ENCODE peak calls at places on chromosomes 4 and X, in eight cellular contexts. F, D, A, O, G, K, Q and V are unnamed samples.
A peak's percentile ranks its signal among the peaks of the same experiment; 100 is the strongest.

GRCh38 chr4:77697860-77698599 is 92.4 kb downstream of the CXCL13 start:
- DNase-seq in F (peak; percentile 43), D (no peak), A (peak; percentile 27), O (peak; percentile 51), G (peak; percentile 75), K (peak; percentile 24), Q (peak; percentile 6), V (no peak)

GRCh38 chr4:74331252-74331651 is 23.0 kb downstream of the EPGN start:
- DNase-seq in F (no peak), D (no peak), A (no peak), O (no peak), G (no peak), K (no peak), Q (no peak), V (no peak)

GRCh38 chr4:141782205-141782604 is 145.8 kb downstream of the IL15 start:
- DNase-seq in F (no peak), D (no peak), A (no peak), O (no peak), G (no peak), K (no peak), Q (no peak), V (no peak)

GRCh38 chr4:70437212-70437611 is 34.8 kb upstream of the MUC7 start:
- DNase-seq in F (no peak), D (no peak), A (no peak), O (no peak), G (peak; percentile 75), K (no peak), Q (no peak), V (no peak)

GRCh38 chr4:83065268-83065667 is 30.3 kb downstream of the COPS4 start:
- DNase-seq in F (no peak), D (no peak), A (no peak), O (no peak), G (no peak), K (no peak), Q (no peak), V (no peak)

GRCh38 chr4:104491826-104492771 is 2.6 kb downstream of the CXXC4 start:
- DNase-seq in F (no peak), D (no peak), A (no peak), O (no peak), G (peak; percentile 85), K (no peak), Q (no peak), V (peak; percentile 65)

GRCh38 chr4:71932941-71933340 is 98.9 kb upstream of the NPFFR2 start:
- DNase-seq in F (no peak), D (no peak), A (no peak), O (peak; percentile 60), G (no peak), K (no peak), Q (no peak), V (no peak)

GRCh38 chrX:100812216-100813158 is 7.7 kb upstream of the CSTF2 start:
- DNase-seq in F (peak; percentile 10), D (no peak), A (no peak), O (no peak), G (peak; percentile 85), K (peak; percentile 0), Q (no peak), V (no peak)

GRCh38 chr4:3682236-3683076 is 83.7 kb upstream of the ADRA2C start:
- DNase-seq in F (no peak), D (no peak), A (no peak), O (no peak), G (peak; percentile 33), K (no peak), Q (no peak), V (no peak)

GRCh38 chrX:53433651-53434639 is at the start of gene HSD17B10:
- DNase-seq in F (peak; percentile 88), D (peak; percentile 77), A (no peak), O (peak; percentile 74), G (peak; percentile 94), K (peak; percentile 84), Q (peak; percentile 88), V (peak; percentile 79)

GRCh38 chrX:68994135-68994882 is 165.5 kb downstream of the EFNB1 start:
- DNase-seq in F (no peak), D (no peak), A (no peak), O (no peak), G (peak; percentile 26), K (no peak), Q (no peak), V (no peak)

GRCh38 chrX:37846141-37846540 is 1.2 kb downstream of the DYNLT3 start:
- DNase-seq in F (no peak), D (no peak), A (no peak), O (no peak), G (no peak), K (no peak), Q (peak; percentile 6), V (no peak)

GRCh38 chr4:5524900-5525299 is 183.5 kb downstream of the EVC2 start:
- DNase-seq in F (peak; percentile 86), D (no peak), A (peak; percentile 53), O (no peak), G (no peak), K (no peak), Q (no peak), V (no peak)

GRCh38 chr4:138945840-138946239 is 69.7 kb upstream of the NOCT start:
- DNase-seq in F (no peak), D (no peak), A (no peak), O (no peak), G (no peak), K (no peak), Q (no peak), V (no peak)

GRCh38 chrX:18676050-18676449 is 4.1 kb upstream of the RS1 start:
- DNase-seq in F (no peak), D (no peak), A (no peak), O (no peak), G (peak; percentile 47), K (no peak), Q (no peak), V (no peak)

GRCh38 chrX:12975999-12976558 is 1.2 kb downstream of the TMSB4X start:
- DNase-seq in F (no peak), D (no peak), A (no peak), O (no peak), G (peak; percentile 76), K (peak; percentile 34), Q (peak; percentile 60), V (no peak)

GRCh38 chr4:1752284-1753041 is 31.1 kb downstream of the TACC3 start:
- DNase-seq in F (no peak), D (no peak), A (no peak), O (peak; percentile 77), G (peak; percentile 78), K (no peak), Q (peak; percentile 55), V (no peak)

GRCh38 chrX:111365770-111366325 is 46.1 kb downstream of the DCX start:
- DNase-seq in F (no peak), D (no peak), A (no peak), O (no peak), G (no peak), K (no peak), Q (no peak), V (no peak)